ENCODE peak calls at places on chromosomes 13 and 19, in four cellular contexts. G is neuronal stem cell; O is effector memory CD4-positive, alpha-beta T cell; L is stomach. U is an unnamed sample.

GRCh38 chr19:40513741-40514315 is 47.0 kb downstream of the SPTBN4 start:
- DNase-seq in O (no peak), L (no peak), G (no peak), U (no peak)

GRCh38 chr13:113669231-113669870 is 2.3 kb downstream of the GRK1 start:
- DNase-seq in L (peak; percentile 16), G (no peak), O (no peak), U (no peak)

GRCh38 chr13:106847049-106847448 is 279.1 kb upstream of the ARGLU1 start:
- DNase-seq in L (no peak), G (no peak), O (no peak), U (no peak)

GRCh38 chr13:21413013-21413412 is 46.1 kb downstream of the ZDHHC20 start:
- DNase-seq in L (no peak), O (no peak), G (no peak), U (no peak)

GRCh38 chr13:36332986-36333385 is 13.2 kb downstream of the SPART start:
- DNase-seq in G (no peak), O (no peak), L (no peak), U (no peak)

GRCh38 chr19:58357798-58358145 is 4.5 kb upstream of the A1BG start:
- DNase-seq in O (no peak), G (no peak), L (no peak), U (no peak)

GRCh38 chr13:65660696-65661095 is 1569.4 kb downstream of the PCDH9 start:
- DNase-seq in G (no peak), O (no peak), L (no peak), U (no peak)

GRCh38 chr19:14385492-14385891 is 4.2 kb downstream of the ADGRE5 start:
- DNase-seq in G (no peak), O (no peak), L (no peak), U (no peak)

GRCh38 chr13:49062297-49062896 is 86.7 kb downstream of the FNDC3A start:
- DNase-seq in G (no peak), O (no peak), L (no peak), U (no peak)

GRCh38 chr19:55519461-55520311 is 17.2 kb downstream of the SBK2 start:
- DNase-seq in G (no peak), O (no peak), L (no peak), U (no peak)

GRCh38 chr13:105573134-105573533 is 962.3 kb downstream of the EFNB2 start:
- DNase-seq in L (no peak), O (no peak), G (no peak), U (no peak)

GRCh38 chr19:2474232-2475017 is 1.5 kb upstream of the GADD45B start:
- DNase-seq in L (peak; percentile 88), G (peak; percentile 88), O (peak; percentile 80), U (peak; percentile 85)

GRCh38 chr13:81874681-81875661 is 1534.0 kb upstream of the SPRY2 start:
- DNase-seq in G (no peak), O (no peak), L (no peak), U (no peak)

GRCh38 chr19:2015611-2015950 is at the start of gene BTBD2:
- DNase-seq in G (peak; percentile 32), L (peak; percentile 41), O (peak; percentile 22), U (peak; percentile 77)

GRCh38 chr19:14479985-14480694 is 5.0 kb upstream of the PTGER1 start:
- DNase-seq in O (peak; percentile 41), G (peak; percentile 66), L (peak; percentile 55), U (peak; percentile 58)

GRCh38 chr13:82905071-82905470 is 977.2 kb downstream of the SLITRK1 start:
- DNase-seq in O (no peak), G (no peak), L (no peak), U (no peak)

GRCh38 chr19:49084206-49085019 is 838 bp upstream of the SNRNP70 start:
- DNase-seq in L (no peak), G (no peak), O (no peak), U (no peak)

GRCh38 chr13:30149248-30149647 is 158.1 kb downstream of the KATNAL1 start:
- DNase-seq in O (no peak), L (no peak), G (no peak), U (no peak)

GRCh38 chr13:20585371-20585770 is 18.4 kb downstream of the IFT88 start:
- DNase-seq in G (no peak), L (no peak), O (no peak), U (no peak)

GRCh38 chr19:5155586-5156210 is 184.9 kb downstream of the PTPRS start:
- DNase-seq in L (no peak), O (no peak), G (no peak), U (no peak)

GRCh38 chr13:82654851-82655517 is 1227.3 kb downstream of the SLITRK1 start:
- DNase-seq in O (no peak), G (no peak), L (no peak), U (no peak)

GRCh38 chr19:13001502-13002388 is 6.5 kb downstream of the NFIX start:
- DNase-seq in L (peak; percentile 71), G (no peak), O (no peak), U (no peak)

GRCh38 chr19:18385675-18386542 is at the start of gene GDF15:
- DNase-seq in L (peak; percentile 96), G (no peak), O (no peak), U (peak; percentile 16)

GRCh38 chr13:98158172-98158907 is 15.4 kb downstream of the FARP1 start:
- DNase-seq in L (no peak), G (no peak), O (no peak), U (no peak)

GRCh38 chr13:50129065-50129922 is 114.0 kb downstream of the KCNRG start:
- DNase-seq in O (no peak), L (no peak), G (peak; percentile 33), U (peak; percentile 80)

GRCh38 chr13:85236431-85236830 is 562.8 kb downstream of the SLITRK6 start:
- DNase-seq in L (no peak), O (no peak), G (no peak), U (no peak)

GRCh38 chr13:102846261-102847015 is 606 bp downstream of the ERCC5 start:
- DNase-seq in O (peak; percentile 24), G (no peak), L (peak; percentile 40), U (peak; percentile 76)

GRCh38 chr19:39052846-39053245 is 20.5 kb upstream of the FBXO27 start:
- DNase-seq in G (no peak), L (no peak), O (no peak), U (no peak)

GRCh38 chr13:66559093-66559492 is 671.0 kb downstream of the PCDH9 start:
- DNase-seq in O (no peak), L (no peak), G (no peak), U (no peak)

GRCh38 chr13:33258437-33259193 is 26.9 kb downstream of the STARD13 start:
- DNase-seq in O (no peak), L (no peak), G (no peak), U (no peak)

GRCh38 chr19:13860679-13861391 is 16.1 kb upstream of the NANOS3 start:
- DNase-seq in G (no peak), O (no peak), L (no peak), U (no peak)

GRCh38 chr19:384801-385169 is 24.2 kb downstream of the C2CD4C start:
- DNase-seq in G (no peak), L (no peak), O (no peak), U (no peak)

GRCh38 chr13:52983836-52984235 is 44.8 kb upstream of the OLFM4 start:
- DNase-seq in L (no peak), G (no peak), O (no peak), U (no peak)

GRCh38 chr19:42596391-42597071 is 1.8 kb upstream of the CEACAM8 start:
- DNase-seq in L (peak; percentile 41), O (no peak), G (peak; percentile 33), U (peak; percentile 14)

GRCh38 chr13:68173111-68173510 is 943.0 kb upstream of the PCDH9 start:
- DNase-seq in L (no peak), O (no peak), G (no peak), U (no peak)

GRCh38 chr13:98202026-98202425 is 25.0 kb upstream of the RNF113B start:
- DNase-seq in L (peak; percentile 43), G (no peak), O (no peak), U (no peak)

GRCh38 chr19:16739546-16739945 is 19.9 kb downstream of the NWD1 start:
- DNase-seq in G (no peak), L (no peak), O (no peak), U (no peak)
- H3K27ac ChIP-seq in G (no peak overlapping the region), L (no peak overlapping the region), O (no peak overlapping the region), U (no peak overlapping the region)

DNA sequence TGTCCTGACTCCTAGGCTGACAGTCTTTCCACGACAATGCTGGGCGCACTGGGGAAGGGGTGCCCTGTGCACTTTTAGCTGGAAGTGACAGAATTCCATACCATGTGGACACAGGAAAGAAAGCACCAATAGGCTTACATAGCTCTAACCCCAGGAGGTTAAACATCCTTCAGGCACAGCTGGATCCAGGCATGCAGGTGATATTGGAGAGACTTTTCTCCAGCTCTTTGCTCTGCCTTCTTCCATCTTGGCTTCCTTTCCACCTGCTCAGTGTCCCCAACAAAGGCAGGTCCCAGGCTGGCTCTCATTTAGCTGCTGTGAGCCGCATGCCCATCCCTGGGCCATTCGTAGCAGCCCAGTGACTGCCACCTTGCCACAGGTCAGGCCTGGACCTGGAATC is 61.1 kb upstream of the LDLR start:
- DNase-seq in G (no peak), O (no peak), L (no peak), U (no peak)
- H3K36me3 ChIP-seq in G (peaks cover 88% of the 10 kb centered on the region), O (peaks cover 85% of the 10 kb centered on the region), L (peaks cover 100% of the 10 kb centered on the region), U (peaks cover 76% of the 10 kb centered on the region)

GRCh38 chr13:110924639-110924934 is 9.7 kb upstream of the ANKRD10 start:
- DNase-seq in G (no peak), O (no peak), L (no peak), U (no peak)
- H3K27ac ChIP-seq in G (no peak overlapping the region), O (no peak overlapping the region), L (no peak overlapping the region), U (no peak overlapping the region)

DNA sequence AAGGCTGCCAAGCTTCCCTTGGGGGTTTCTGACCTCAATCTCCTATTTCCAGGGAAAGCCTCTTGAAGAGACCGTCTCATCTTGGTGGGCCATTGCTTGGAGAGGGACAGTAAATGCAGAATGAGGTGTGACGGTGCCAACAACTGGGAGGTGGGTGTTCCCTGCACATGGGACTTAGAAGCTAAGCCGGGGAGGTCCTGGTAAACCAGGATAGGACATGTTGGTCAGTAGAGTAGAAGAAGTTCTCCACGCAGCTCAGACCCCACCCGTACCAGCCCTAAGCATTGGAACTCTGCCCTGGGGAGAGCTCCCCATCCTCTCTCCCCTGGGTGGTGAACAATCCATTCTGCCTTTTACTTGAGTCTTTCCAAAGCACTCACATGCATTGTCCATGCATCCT is 92.0 kb downstream of the SOX1 start:
- DNase-seq in O (no peak), L (no peak), G (no peak), U (no peak)
- H3K36me3 ChIP-seq in O (no peaks in the 10 kb centered on the region), L (no peaks in the 10 kb centered on the region), G (no peaks in the 10 kb centered on the region), U (no peaks in the 10 kb centered on the region)

GRCh38 chr13:110268576-110269185 is 38.3 kb downstream of the COL4A1 start:
- DNase-seq in G (no peak), O (no peak), L (no peak), U (no peak)
- H3K27ac ChIP-seq in G (no peak overlapping the region), O (no peak overlapping the region), L (no peak overlapping the region), U (no peak overlapping the region)

U was measured in CD4-positive, CD25-positive, alpha-beta regulatory T cell.